ENCODE peak calls at places on chromosomes 7 and 10, in five cellular contexts. J, L, A, U and V are unnamed samples.

GRCh38 chr7:16066805-16067459 is 354.4 kb downstream of the CRPPA start:
- DNase-seq in J (no peak), L (no peak), A (no peak), U (no peak), V (no peak)

GRCh38 chr10:75475470-75476182 is 44.2 kb downstream of the LRMDA start:
- DNase-seq in J (no peak), L (no peak), A (no peak), U (peak), V (no peak)

GRCh38 chr10:101080933-101081546 is 19.3 kb downstream of the KAZALD1 start:
- DNase-seq in J (no peak), L (peak), A (no peak), U (peak), V (no peak)

GRCh38 chr7:78702770-78703169 is 750.7 kb downstream of the MAGI2 start:
- DNase-seq in J (no peak), L (peak), A (no peak), U (peak), V (peak)

GRCh38 chr7:70761711-70762328 is 370.1 kb upstream of the GALNT17 start:
- DNase-seq in J (no peak), L (no peak), A (no peak), U (no peak), V (no peak)

GRCh38 chr7:100971111-100972001 is 2.0 kb downstream of the MUC12 start:
- DNase-seq in J (no peak), L (no peak), A (no peak), U (no peak), V (no peak)

GRCh38 chr7:102260856-102261255 is 25.8 kb upstream of the SH2B2 start:
- DNase-seq in J (no peak), L (peak), A (no peak), U (peak), V (peak)

GRCh38 chr10:74898201-74898976 is 72.0 kb downstream of the KAT6B start:
- DNase-seq in J (no peak), L (peak), A (no peak), U (no peak), V (no peak)

GRCh38 chr7:77995717-77996116 is 197.1 kb downstream of the PHTF2 start:
- DNase-seq in J (no peak), L (peak), A (no peak), U (no peak), V (peak)

GRCh38 chr10:72097448-72098300 is 9.3 kb upstream of the SPOCK2 start:
- DNase-seq in J (no peak), L (peak), A (peak), U (peak), V (peak)

GRCh38 chr10:100345570-100346330 is 1.3 kb upstream of the SCD start:
- DNase-seq in J (no peak), L (peak), A (no peak), U (peak), V (peak)

GRCh38 chr10:46226900-46227558 is 59.8 kb upstream of the ANTXRL start:
- DNase-seq in J (no peak), L (no peak), A (no peak), U (no peak), V (no peak)

GRCh38 chr10:72834183-72834825 is 59.2 kb upstream of the OIT3 start:
- DNase-seq in J (no peak), L (peak), A (peak), U (peak), V (peak)

GRCh38 chr7:128747327-128748079 is 8.3 kb downstream of the CALU start:
- DNase-seq in J (no peak), L (no peak), A (no peak), U (no peak), V (no peak)

GRCh38 chr7:55427279-55427788 is 62.2 kb downstream of the LANCL2 start:
- DNase-seq in J (no peak), L (peak), A (no peak), U (no peak), V (no peak)

GRCh38 chr7:29039747-29040569 is 81.8 kb upstream of the TRIL start:
- DNase-seq in J (no peak), L (no peak), A (no peak), U (peak), V (no peak)

GRCh38 chr10:46540412-46541016 is 15.9 kb downstream of the GPRIN2 start:
- DNase-seq in J (peak), L (no peak), A (no peak), U (no peak), V (no peak)

GRCh38 chr7:132592947-132593335 is 16.7 kb upstream of the PLXNA4 start:
- DNase-seq in J (no peak), L (no peak), A (no peak), U (no peak), V (no peak)

GRCh38 chr10:13087986-13088618 is 11.9 kb upstream of the OPTN start:
- DNase-seq in J (no peak), L (peak), A (peak), U (peak), V (peak)

GRCh38 chr7:35749548-35749947 is 51.3 kb upstream of the SEPTIN7 start:
- DNase-seq in J (no peak), L (peak), A (no peak), U (peak), V (no peak)

GRCh38 chr7:28542410-28542809 is 130.1 kb downstream of the CREB5 start:
- DNase-seq in J (no peak), L (no peak), A (no peak), U (no peak), V (no peak)

GRCh38 chr10:125095776-125096175 is 64.6 kb downstream of the CTBP2 start:
- DNase-seq in J (peak), L (no peak), A (no peak), U (no peak), V (no peak)

GRCh38 chr7:98107313-98107691 is 640 bp downstream of the LMTK2 start:
- DNase-seq in J (no peak), L (no peak), A (no peak), U (peak), V (no peak)

GRCh38 chr10:93757136-93757535 is 600 bp upstream of the LGI1 start:
- DNase-seq in J (no peak), L (no peak), A (no peak), U (no peak), V (no peak)

GRCh38 chr7:100642534-100642907 is 1.2 kb upstream of the TFR2 start:
- DNase-seq in J (peak), L (no peak), A (no peak), U (no peak), V (no peak)

GRCh38 chr10:87661861-87662785 is 2.4 kb downstream of the PAPSS2 start:
- DNase-seq in J (no peak), L (peak), A (no peak), U (peak), V (no peak)

GRCh38 chr10:87658858-87659555 is 671 bp upstream of the PAPSS2 start:
- DNase-seq in J (no peak), L (peak), A (no peak), U (no peak), V (no peak)

GRCh38 chr10:87658383-87658795 is 1.3 kb upstream of the PAPSS2 start:
- DNase-seq in J (no peak), L (peak), A (no peak), U (no peak), V (no peak)

GRCh38 chr10:87660484-87661133 is 931 bp downstream of the PAPSS2 start:
- DNase-seq in J (no peak), L (peak), A (no peak), U (peak), V (peak)

DNA sequence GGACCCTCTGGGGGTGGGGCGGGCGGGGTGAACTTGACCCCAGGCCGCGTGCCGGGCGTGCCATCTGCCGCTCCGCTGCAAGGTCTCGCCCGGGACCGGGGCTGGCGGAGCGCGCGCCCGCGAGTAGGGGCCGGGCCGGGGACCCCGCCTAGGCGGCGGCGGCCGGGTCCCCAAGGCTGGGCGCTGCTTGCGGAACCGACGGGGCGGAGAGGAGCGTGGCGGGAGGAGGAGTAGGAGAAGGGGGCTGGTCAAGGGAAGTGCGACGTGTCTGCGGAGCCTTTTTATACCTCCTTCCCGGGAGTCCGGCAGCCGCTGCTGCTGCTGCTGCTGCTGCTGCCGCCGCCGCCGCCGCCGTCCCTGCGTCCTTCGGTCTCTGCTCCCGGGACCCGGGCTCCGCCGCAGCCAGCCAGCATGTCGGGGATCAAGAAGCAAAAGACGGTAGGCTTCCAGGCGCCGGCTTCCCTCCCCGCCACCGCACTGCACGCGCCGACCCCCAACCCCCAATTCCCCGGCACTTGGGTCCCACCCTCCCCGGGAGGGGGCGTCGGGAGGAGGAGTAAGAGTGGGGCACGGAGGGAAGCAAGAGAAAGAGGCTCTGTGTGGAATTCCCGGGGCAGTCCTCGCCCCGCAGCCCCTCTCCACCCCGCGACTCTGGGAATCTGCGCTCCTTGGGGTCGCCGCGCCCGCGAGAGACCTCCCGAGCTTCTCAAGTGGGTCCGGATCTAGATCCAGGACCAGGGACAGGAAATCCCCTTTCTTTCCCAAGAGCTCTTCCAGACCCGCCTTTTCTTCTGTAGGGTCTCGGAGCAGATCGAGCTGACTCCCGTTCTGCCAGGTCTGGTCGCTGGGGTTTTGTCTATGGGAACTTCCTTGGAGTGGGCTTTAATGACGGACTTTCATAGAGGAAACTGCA is at the start of gene PAPSS2:
- DNase-seq in J (peak), L (peak), A (no peak), U (peak), V (peak)
- TF ChIP-seq CTCF in J (peak), L (no peak), A (no peak), U (no peak), V (peak)

GRCh38 chr7:134690016-134690415 is 43.4 kb downstream of the BPGM start:
- DNase-seq in J (no peak), L (peak), A (no peak), U (peak), V (peak)
- TF ChIP-seq CTCF in J (peak), L (peak), A (peak), U (peak), V (peak)

GRCh38 chr7:155405399-155406318 is 52.3 kb upstream of the EN2 start:
- DNase-seq in J (peak), L (no peak), A (no peak), U (no peak), V (no peak)
- TF ChIP-seq CTCF in J (peak), L (no peak), A (peak), U (no peak), V (peak)

GRCh38 chr7:75842836-75843446 is 29.3 kb upstream of the CCL24 start:
- DNase-seq in J (no peak), L (peak), A (no peak), U (peak), V (peak)
- TF ChIP-seq CTCF in J (no peak), L (no peak), A (no peak), U (no peak), V (no peak)

GRCh38 chr10:60466267-60467201 is 76.9 kb upstream of the ANK3 start:
- DNase-seq in J (no peak), L (peak), A (no peak), U (no peak), V (peak)
- TF ChIP-seq CTCF in J (no peak), L (no peak), A (no peak), U (peak), V (peak)

GRCh38 chr10:129277804-129278203 is 189.2 kb upstream of the MGMT start:
- DNase-seq in J (no peak), L (no peak), A (no peak), U (no peak), V (no peak)

GRCh38 chr10:129272859-129273258 is 194.2 kb upstream of the MGMT start:
- DNase-seq in J (no peak), L (no peak), A (no peak), U (no peak), V (no peak)

GRCh38 chr10:129275886-129276285 is 191.2 kb upstream of the MGMT start:
- DNase-seq in J (no peak), L (no peak), A (no peak), U (no peak), V (no peak)

GRCh38 chr10:129277080-129277479 is 190.0 kb upstream of the MGMT start:
- DNase-seq in J (no peak), L (no peak), A (no peak), U (no peak), V (no peak)

GRCh38 chr10:129274928-129275474 is 192.0 kb upstream of the MGMT start:
- DNase-seq in J (no peak), L (no peak), A (no peak), U (no peak), V (no peak)
- TF ChIP-seq CTCF in J (no peak), L (no peak), A (no peak), U (no peak), V (peak)

DNA sequence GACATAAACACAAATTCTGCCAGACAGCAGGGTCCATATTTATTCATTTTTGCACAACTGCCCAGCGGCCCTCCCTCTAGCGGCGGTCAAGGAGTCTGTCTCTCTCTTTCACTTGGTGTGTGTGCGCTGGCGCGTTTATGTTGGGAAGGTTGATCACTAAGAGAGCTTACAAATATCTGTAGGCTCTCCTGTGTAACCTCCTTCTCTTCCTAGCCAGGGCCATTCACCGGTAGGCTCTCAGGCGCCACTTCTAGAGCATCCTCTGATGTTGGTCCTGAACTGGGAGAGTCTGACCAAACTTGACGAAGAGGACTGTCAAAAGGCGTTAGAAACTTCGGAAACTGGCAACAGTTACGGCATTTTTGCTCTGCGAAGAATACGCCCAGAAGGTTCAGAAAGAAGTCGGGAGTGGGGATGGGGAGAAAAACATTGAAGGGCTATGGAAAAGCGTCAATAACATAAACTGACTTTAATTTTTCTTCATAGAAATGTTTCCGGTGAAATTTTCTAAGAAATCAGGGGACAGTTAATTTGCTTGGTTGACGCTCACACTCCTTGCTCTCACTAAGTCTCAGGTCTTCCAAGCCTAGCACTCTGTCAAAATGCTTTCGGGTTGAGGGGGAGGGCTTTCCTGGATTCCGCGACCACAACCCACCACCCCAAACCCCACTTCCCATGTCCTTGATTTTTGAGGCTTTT is 731.1 kb downstream of the ZWINT start:
- DNase-seq in J (peak), L (peak), A (no peak), U (peak), V (no peak)
- TF ChIP-seq CTCF in J (peak), L (peak), A (no peak), U (peak), V (peak)